ENCODE peak calls at places on chromosomes 3 and 15, in four cellular contexts. One of them, this sample, is unnamed.

GRCh38 chr3:155312781-155313180 is 19.3 kb upstream of the STRIT1 start:
- DNase-seq in tibial nerve: no peak
- DNase-seq in heart left ventricle: no peak
- DNase-seq in fibroblast of lung: no peak
- DNase-seq in this sample: no peak

GRCh38 chr15:71526061-71526460 is 284.3 kb upstream of the NR2E3 start:
- DNase-seq in fibroblast of lung: peak; percentile 75
- DNase-seq in tibial nerve: no peak
- DNase-seq in heart left ventricle: no peak
- DNase-seq in this sample: no peak

GRCh38 chr3:183518446-183519185 is 36.9 kb downstream of the KLHL6 start:
- DNase-seq in fibroblast of lung: no peak
- DNase-seq in heart left ventricle: no peak
- DNase-seq in tibial nerve: no peak
- DNase-seq in this sample: no peak

GRCh38 chr3:119304201-119304713 is 10.1 kb downstream of the ARHGAP31 start:
- DNase-seq in fibroblast of lung: peak; percentile 85
- DNase-seq in tibial nerve: peak; percentile 4
- DNase-seq in heart left ventricle: no peak
- DNase-seq in this sample: no peak

GRCh38 chr3:187975571-187976360 is 178.2 kb upstream of the LPP start:
- DNase-seq in tibial nerve: peak; percentile 74
- DNase-seq in heart left ventricle: no peak
- DNase-seq in fibroblast of lung: no peak
- DNase-seq in this sample: no peak

GRCh38 chr3:63779227-63779626 is 39.9 kb upstream of the C3orf49 start:
- DNase-seq in tibial nerve: no peak
- DNase-seq in fibroblast of lung: no peak
- DNase-seq in heart left ventricle: no peak
- DNase-seq in this sample: no peak

GRCh38 chr3:138688871-138689299 is 80.3 kb downstream of the FAIM start:
- DNase-seq in tibial nerve: no peak
- DNase-seq in heart left ventricle: no peak
- DNase-seq in fibroblast of lung: no peak
- DNase-seq in this sample: no peak

GRCh38 chr15:53569756-53570480 is 189.5 kb downstream of the WDR72 start:
- DNase-seq in heart left ventricle: no peak
- DNase-seq in fibroblast of lung: peak; percentile 23
- DNase-seq in tibial nerve: no peak
- DNase-seq in this sample: no peak

GRCh38 chr3:139127101-139127500 is 82.4 kb upstream of the PRR23C start:
- DNase-seq in heart left ventricle: no peak
- DNase-seq in tibial nerve: no peak
- DNase-seq in fibroblast of lung: peak; percentile 61
- DNase-seq in this sample: no peak

GRCh38 chr3:100401674-100402036 is 316 bp downstream of the LNP1 start:
- DNase-seq in tibial nerve: peak; percentile 16
- DNase-seq in heart left ventricle: peak; percentile 27
- DNase-seq in fibroblast of lung: peak; percentile 66
- DNase-seq in this sample: peak; percentile 65

GRCh38 chr3:28077566-28077965 is 163.9 kb upstream of the CMC1 start:
- DNase-seq in tibial nerve: peak; percentile 20
- DNase-seq in fibroblast of lung: peak; percentile 16
- DNase-seq in heart left ventricle: peak; percentile 17
- DNase-seq in this sample: peak; percentile 62

GRCh38 chr3:136595862-136596697 is 156.1 kb downstream of the STAG1 start:
- DNase-seq in tibial nerve: no peak
- DNase-seq in fibroblast of lung: no peak
- DNase-seq in heart left ventricle: no peak
- DNase-seq in this sample: no peak
- H3K4me3 ChIP-seq in tibial nerve: no peak overlapping the region
- H3K4me3 ChIP-seq in fibroblast of lung: no peak overlapping the region
- H3K4me3 ChIP-seq in heart left ventricle: no peak overlapping the region
- H3K4me3 ChIP-seq in this sample: no peak overlapping the region

DNA sequence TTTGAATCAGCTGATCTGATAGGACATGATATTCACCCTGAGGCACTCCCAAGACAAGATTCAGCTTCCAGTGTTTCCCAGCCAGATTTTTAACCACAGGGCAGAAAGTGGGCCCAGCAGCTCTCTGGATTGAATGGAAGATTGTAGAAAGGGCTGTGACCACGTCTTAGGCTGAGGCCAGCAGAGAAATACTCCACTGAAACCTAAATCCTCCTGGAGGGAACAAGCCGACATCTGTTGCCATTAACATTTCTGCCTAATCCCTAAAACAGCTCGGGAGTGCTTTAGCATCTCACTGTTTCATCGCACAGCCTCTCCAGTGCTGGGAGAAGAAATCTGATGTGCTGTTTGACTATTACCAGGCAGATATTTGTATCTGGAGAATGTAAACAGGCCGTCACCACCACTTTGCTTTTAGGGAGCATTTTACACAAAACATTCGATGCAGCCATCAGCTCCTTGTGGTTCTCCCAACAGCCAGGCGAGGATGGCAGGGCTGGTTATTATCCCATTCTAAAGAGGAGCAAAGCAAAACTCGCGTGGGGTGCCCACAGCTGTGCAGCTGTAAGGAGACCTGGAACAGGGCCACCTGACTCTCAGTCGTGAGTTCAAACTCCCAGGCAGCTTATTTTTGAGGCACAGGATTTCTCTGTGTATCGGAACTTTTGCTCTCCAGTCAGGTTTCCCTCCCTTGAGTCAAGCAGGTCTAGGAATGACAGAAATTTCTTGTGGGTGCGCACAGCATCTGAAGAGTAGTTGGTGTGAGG is 117.4 kb downstream of the LIPC start:
- DNase-seq in heart left ventricle: no peak
- DNase-seq in fibroblast of lung: no peak
- DNase-seq in tibial nerve: no peak
- DNase-seq in this sample: no peak
- H3K27ac ChIP-seq in heart left ventricle: peak overlapping the region; percentile 68
- H3K27ac ChIP-seq in fibroblast of lung: no peak overlapping the region
- H3K27ac ChIP-seq in tibial nerve: no peak overlapping the region
- H3K27ac ChIP-seq in this sample: peak overlapping the region; percentile 91

DNA sequence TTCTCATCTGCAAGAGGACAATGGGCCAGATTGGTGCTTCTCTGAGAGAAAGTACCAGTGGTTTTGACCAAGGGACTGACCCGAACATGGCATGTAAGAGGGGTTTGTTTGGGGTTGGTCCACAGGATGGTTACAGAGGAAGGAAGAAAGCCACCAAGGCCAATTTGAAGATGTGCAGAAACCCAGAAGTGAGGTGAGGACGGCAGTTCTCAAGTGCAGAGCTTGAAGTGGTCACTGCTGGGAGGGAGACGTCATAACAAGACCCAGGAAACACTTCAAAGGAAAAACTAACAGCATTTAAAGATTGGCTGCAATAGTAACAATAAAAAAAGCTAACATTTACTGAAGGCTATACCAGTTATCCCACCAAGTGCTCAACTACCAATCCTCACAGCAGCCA is 29.1 kb downstream of the LIPC start:
- DNase-seq in tibial nerve: no peak
- DNase-seq in fibroblast of lung: no peak
- DNase-seq in heart left ventricle: no peak
- DNase-seq in this sample: no peak
- H3K9me3 ChIP-seq in tibial nerve: no peaks in the 10 kb centered on the region
- H3K9me3 ChIP-seq in fibroblast of lung: no peaks in the 10 kb centered on the region
- H3K9me3 ChIP-seq in heart left ventricle: no peaks in the 10 kb centered on the region
- H3K9me3 ChIP-seq in this sample: no peaks in the 10 kb centered on the region

GRCh38 chr3:32249184-32249782 is 10.8 kb downstream of the CMTM8 start:
- DNase-seq in tibial nerve: no peak
- DNase-seq in fibroblast of lung: peak; percentile 96
- DNase-seq in heart left ventricle: no peak
- DNase-seq in this sample: no peak

GRCh38 chr3:32243519-32243918 is 5.0 kb downstream of the CMTM8 start:
- DNase-seq in heart left ventricle: no peak
- DNase-seq in tibial nerve: no peak
- DNase-seq in fibroblast of lung: no peak
- DNase-seq in this sample: no peak

GRCh38 chr3:32241100-32241499 is 2.6 kb downstream of the CMTM8 start:
- DNase-seq in fibroblast of lung: no peak
- DNase-seq in tibial nerve: no peak
- DNase-seq in heart left ventricle: no peak
- DNase-seq in this sample: no peak

GRCh38 chr3:32245200-32245599 is 6.7 kb downstream of the CMTM8 start:
- DNase-seq in heart left ventricle: no peak
- DNase-seq in fibroblast of lung: no peak
- DNase-seq in tibial nerve: no peak
- DNase-seq in this sample: no peak

DNA sequence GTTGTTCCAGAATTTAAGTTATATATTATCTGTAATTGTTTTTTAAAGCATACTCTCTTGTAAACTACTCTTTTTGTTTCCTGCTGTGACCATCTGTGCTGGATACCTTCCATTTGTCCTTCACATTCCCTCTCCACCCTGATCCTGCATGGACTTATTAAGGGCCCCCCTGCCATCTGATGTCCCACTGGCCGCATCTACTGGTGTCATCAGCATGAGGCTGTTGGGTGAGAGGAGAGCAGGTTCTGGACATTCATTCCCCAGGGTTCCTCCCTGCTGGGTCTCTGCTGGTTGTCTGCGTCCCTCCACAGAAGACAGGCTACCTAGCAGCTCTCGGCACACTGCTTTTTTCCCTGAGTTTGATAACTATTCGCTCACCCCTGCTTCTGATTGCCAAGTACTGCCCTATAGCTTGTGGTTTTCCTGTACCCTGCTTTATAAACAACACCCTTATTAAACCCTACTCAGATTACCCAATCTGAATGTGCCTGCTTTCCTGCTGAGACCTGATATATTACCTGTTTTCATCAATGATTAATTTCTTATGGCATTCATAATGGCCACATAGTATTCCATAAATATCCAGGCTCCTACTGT is 7.7 kb downstream of the CMTM8 start:
- DNase-seq in tibial nerve: no peak
- DNase-seq in heart left ventricle: no peak
- DNase-seq in fibroblast of lung: no peak
- DNase-seq in this sample: no peak
- H3K4me3 ChIP-seq in tibial nerve: no peak overlapping the region
- H3K4me3 ChIP-seq in heart left ventricle: no peak overlapping the region
- H3K4me3 ChIP-seq in fibroblast of lung: no peak overlapping the region
- H3K4me3 ChIP-seq in this sample: no peak overlapping the region

GRCh38 chr3:50290116-50290745 is 2.0 kb downstream of the IFRD2 start:
- DNase-seq in fibroblast of lung: no peak
- DNase-seq in tibial nerve: no peak
- DNase-seq in heart left ventricle: no peak
- DNase-seq in this sample: peak; percentile 74

GRCh38 chr3:50286322-50287227 is 5.7 kb downstream of the IFRD2 start:
- DNase-seq in heart left ventricle: peak; percentile 22
- DNase-seq in fibroblast of lung: no peak
- DNase-seq in tibial nerve: no peak
- DNase-seq in this sample: no peak

GRCh38 chr3:50287262-50287661 is 5.0 kb downstream of the IFRD2 start:
- DNase-seq in heart left ventricle: peak; percentile 70
- DNase-seq in fibroblast of lung: no peak
- DNase-seq in tibial nerve: no peak
- DNase-seq in this sample: no peak

GRCh38 chr3:50289130-50289529 is 3.1 kb downstream of the IFRD2 start:
- DNase-seq in heart left ventricle: no peak
- DNase-seq in tibial nerve: no peak
- DNase-seq in fibroblast of lung: no peak
- DNase-seq in this sample: no peak

DNA sequence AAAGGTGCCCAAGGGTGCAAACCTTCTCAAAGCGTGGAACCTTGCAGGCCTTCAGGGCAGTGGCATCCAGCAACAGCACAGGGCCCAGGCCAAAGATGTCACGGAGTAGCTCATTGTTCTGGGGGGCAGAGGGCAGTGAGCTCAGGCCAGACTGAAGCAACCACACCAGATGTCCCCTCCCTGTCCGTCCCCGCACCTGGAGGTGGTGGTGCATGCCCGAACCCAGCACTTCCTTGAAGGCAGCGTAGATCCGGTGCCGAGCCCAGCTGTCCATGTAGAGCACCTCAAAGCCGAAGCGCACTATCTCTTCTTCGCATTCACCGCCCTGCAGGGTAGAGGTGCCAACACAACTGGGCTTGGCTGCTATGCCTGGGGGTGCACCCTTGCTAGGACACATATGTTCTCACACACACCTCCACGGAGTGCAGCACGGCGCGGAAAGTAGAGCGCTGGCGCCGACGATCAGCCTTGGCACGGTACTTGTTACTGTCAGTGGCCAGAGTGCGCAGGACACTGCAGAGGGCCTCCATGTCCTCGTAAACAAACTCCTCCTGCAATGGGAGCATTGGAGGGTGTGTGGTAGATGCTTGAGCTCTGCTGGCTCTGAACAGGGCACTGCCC is 3.7 kb downstream of the IFRD2 start:
- DNase-seq in heart left ventricle: no peak
- DNase-seq in tibial nerve: no peak
- DNase-seq in fibroblast of lung: no peak
- DNase-seq in this sample: no peak
- H3K27ac ChIP-seq in heart left ventricle: peak overlapping the region; percentile 81
- H3K27ac ChIP-seq in tibial nerve: no peak overlapping the region
- H3K27ac ChIP-seq in fibroblast of lung: no peak overlapping the region
- H3K27ac ChIP-seq in this sample: no peak overlapping the region

GRCh38 chr15:25059698-25060471 is 105.1 kb downstream of the SNRPN start:
- DNase-seq in fibroblast of lung: no peak
- DNase-seq in heart left ventricle: peak; percentile 11
- DNase-seq in tibial nerve: no peak
- DNase-seq in this sample: no peak
- H3K9me3 ChIP-seq in fibroblast of lung: peaks cover 46% of the 10 kb centered on the region
- H3K9me3 ChIP-seq in heart left ventricle: peaks cover 100% of the 10 kb centered on the region
- H3K9me3 ChIP-seq in tibial nerve: peaks cover 13% of the 10 kb centered on the region
- H3K9me3 ChIP-seq in this sample: peaks cover 97% of the 10 kb centered on the region

GRCh38 chr3:122391674-122392446 is 7.9 kb downstream of the FAM162A start:
- DNase-seq in fibroblast of lung: no peak
- DNase-seq in heart left ventricle: no peak
- DNase-seq in tibial nerve: no peak
- DNase-seq in this sample: no peak
- H3K4me3 ChIP-seq in fibroblast of lung: no peak overlapping the region
- H3K4me3 ChIP-seq in heart left ventricle: no peak overlapping the region
- H3K4me3 ChIP-seq in tibial nerve: no peak overlapping the region
- H3K4me3 ChIP-seq in this sample: no peak overlapping the region

GRCh38 chr3:112799946-112800345 is 46.7 kb downstream of the CD200R1L start:
- DNase-seq in heart left ventricle: no peak
- DNase-seq in fibroblast of lung: no peak
- DNase-seq in tibial nerve: no peak
- DNase-seq in this sample: no peak
- H3K27ac ChIP-seq in heart left ventricle: no peak overlapping the region
- H3K27ac ChIP-seq in fibroblast of lung: no peak overlapping the region
- H3K27ac ChIP-seq in tibial nerve: no peak overlapping the region
- H3K27ac ChIP-seq in this sample: no peak overlapping the region